ENCODE peak calls at places on chromosomes 16 and 17, in four cellular contexts. C is H1, I is GM12878, G is K562. Y is an unnamed sample.

GRCh38 chr16:3839402-3840184 is 40.9 kb downstream of the CREBBP start:
- DNase-seq in C (no peak), I (no peak), G (no peak), Y (no peak)

GRCh38 chr16:19751478-19751877 is 33.4 kb downstream of the IQCK start:
- DNase-seq in C (no peak), I (no peak), G (no peak), Y (no peak)

GRCh38 chr16:30658731-30659506 is 688 bp downstream of the FBRS start:
- DNase-seq in C (peak; percentile 82), I (peak; percentile 90), G (peak; percentile 79), Y (peak; percentile 75)

GRCh38 chr16:8950580-8951077 is 13.1 kb downstream of the USP7 start:
- DNase-seq in C (no peak), I (no peak), G (no peak), Y (no peak)

GRCh38 chr16:87562201-87562600 is 40.1 kb upstream of the JPH3 start:
- DNase-seq in C (no peak), I (no peak), G (no peak), Y (no peak)

GRCh38 chr16:78240459-78241222 is 141.2 kb downstream of the WWOX start:
- DNase-seq in C (no peak), I (no peak), G (no peak), Y (no peak)

GRCh38 chr17:28570716-28571254 is 539 bp downstream of the PIGS start:
- DNase-seq in C (no peak), I (no peak), G (peak; percentile 70), Y (peak; percentile 55)

GRCh38 chr17:52306314-52306713 is 147.8 kb upstream of the CA10 start:
- DNase-seq in C (no peak), I (no peak), G (no peak), Y (no peak)

GRCh38 chr17:80981062-80981902 is 10.4 kb upstream of the CHMP6 start:
- DNase-seq in C (no peak), I (no peak), G (peak; percentile 80), Y (peak; percentile 77)

GRCh38 chr17:68646626-68647526 is 45.7 kb upstream of the FAM20A start:
- DNase-seq in C (no peak), I (no peak), G (no peak), Y (no peak)

GRCh38 chr17:82273327-82274133 is at the start of gene CSNK1D:
- DNase-seq in C (no peak), I (peak; percentile 33), G (peak; percentile 95), Y (peak; percentile 93)

GRCh38 chr17:68101992-68102758 is 66.6 kb downstream of the KPNA2 start:
- DNase-seq in C (no peak), I (no peak), G (no peak), Y (no peak)

GRCh38 chr17:82518826-82519810 is at the start of gene FOXK2:
- DNase-seq in C (peak; percentile 85), I (peak; percentile 75), G (peak; percentile 100), Y (peak; percentile 89)

GRCh38 chr16:87392823-87393679 is 915 bp downstream of the MAP1LC3B start:
- DNase-seq in C (no peak), I (no peak), G (peak; percentile 47), Y (peak; percentile 66)

GRCh38 chr16:4263504-4264436 is 9.1 kb downstream of the TFAP4 start:
- DNase-seq in C (no peak), I (no peak), G (peak; percentile 95), Y (peak; percentile 86)

GRCh38 chr16:3822366-3823045 is 58.0 kb downstream of the CREBBP start:
- DNase-seq in C (no peak), I (no peak), G (no peak), Y (no peak)

GRCh38 chr16:89241187-89242003 is 23.9 kb downstream of the ZNF778 start:
- DNase-seq in C (peak; percentile 70), I (peak; percentile 57), G (peak; percentile 86), Y (peak; percentile 70)

DNA sequence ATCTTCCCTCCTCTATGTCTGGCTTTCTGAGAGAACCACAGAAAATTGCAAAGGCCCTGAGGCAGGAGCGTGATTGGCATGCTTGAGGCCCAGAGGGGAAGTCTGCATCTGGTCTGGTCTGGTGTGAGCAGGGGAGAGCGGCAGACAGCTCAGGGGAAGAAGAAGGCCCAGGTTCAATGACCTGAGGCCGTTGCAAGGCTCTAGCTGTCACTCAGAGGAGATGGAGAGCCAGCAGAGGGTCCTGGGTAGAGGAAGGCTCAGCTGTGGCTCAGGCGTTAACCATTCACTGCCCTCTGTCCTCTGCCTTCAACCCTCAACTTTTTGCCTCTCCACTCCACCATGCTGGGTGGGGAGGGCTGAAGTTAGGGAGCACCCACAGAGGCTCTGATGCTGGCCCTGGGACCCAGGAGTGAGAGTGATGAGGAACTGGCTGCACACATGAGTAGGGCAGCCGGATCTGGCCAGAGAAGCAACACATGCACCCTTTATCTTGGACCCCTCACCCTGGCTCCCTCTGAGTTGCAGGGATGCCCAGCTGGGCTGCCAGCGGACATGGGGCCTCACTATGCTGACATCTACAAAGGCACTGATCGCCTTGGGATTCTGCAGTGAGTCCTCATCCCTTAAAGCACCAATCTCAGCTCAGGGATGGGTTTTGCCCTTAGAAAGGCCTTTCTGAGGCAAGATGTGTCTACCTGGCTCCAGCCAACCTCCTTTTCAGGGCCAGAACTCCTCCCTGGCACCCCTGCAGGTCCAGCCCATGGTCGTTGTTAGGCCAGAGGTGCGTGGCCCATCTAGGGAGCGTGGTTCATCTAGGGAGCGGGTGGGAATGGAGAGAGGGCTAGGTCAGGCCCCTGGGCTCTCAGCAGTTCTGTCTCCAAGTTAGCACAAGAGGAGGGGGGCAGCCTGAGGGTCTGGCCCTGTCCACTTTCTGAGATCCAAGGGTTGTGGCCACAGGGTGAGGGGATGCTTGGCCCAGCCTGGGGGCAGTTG is 7.7 kb upstream of the KRTAP17-1 start:
- DNase-seq in C (no peak), I (no peak), G (no peak), Y (no peak)
- TF ChIP-seq CREB1 in C (no peak), I (no peak), G (no peak), Y (no peak)

GRCh38 chr17:65185060-65185459 is 47.9 kb downstream of the RGS9 start:
- DNase-seq in C (no peak), I (no peak), G (no peak), Y (no peak)
- TF ChIP-seq SP1 in C (no peak), I (no peak), G (no peak), Y (no peak)

DNA sequence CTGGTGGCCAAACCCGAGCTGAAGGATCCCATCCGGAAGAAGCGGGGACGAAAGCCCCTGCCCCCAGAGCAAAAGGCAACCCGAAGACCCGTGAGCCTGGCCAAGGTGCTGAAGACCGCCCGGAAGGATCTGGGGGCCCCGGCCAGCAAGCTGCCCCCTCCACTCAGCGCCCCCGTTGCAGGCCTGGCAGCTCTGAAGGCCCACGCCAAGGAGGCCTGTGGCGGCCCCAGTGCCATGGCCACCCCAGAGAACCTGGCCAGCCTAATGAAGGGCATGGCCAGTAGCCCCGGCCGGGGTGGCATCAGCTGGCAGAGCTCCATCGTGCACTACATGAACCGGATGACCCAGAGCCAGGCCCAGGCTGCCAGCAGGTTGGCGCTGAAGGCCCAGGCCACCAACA is 5.9 kb downstream of the CBX2 start:
- DNase-seq in C (no peak), I (no peak), G (no peak), Y (no peak)
- TF ChIP-seq ATF2 in C (no peak), I (no peak), G (no peak), Y (no peak)

GRCh38 chr17:57316361-57316760 is 60.0 kb downstream of the MSI2 start:
- DNase-seq in C (no peak), I (no peak), G (no peak), Y (no peak)

GRCh38 chr17:57312242-57312641 is 55.9 kb downstream of the MSI2 start:
- DNase-seq in C (no peak), I (no peak), G (no peak), Y (no peak)

GRCh38 chr17:57311281-57312216 is 55.2 kb downstream of the MSI2 start:
- DNase-seq in C (no peak), I (no peak), G (no peak), Y (no peak)

GRCh38 chr17:57315061-57315851 is 58.9 kb downstream of the MSI2 start:
- DNase-seq in C (no peak), I (no peak), G (no peak), Y (no peak)

GRCh38 chr17:57313276-57313835 is 57.0 kb downstream of the MSI2 start:
- DNase-seq in C (no peak), I (no peak), G (no peak), Y (no peak)
- TF ChIP-seq CREB1 in C (no peak), I (no peak), G (no peak), Y (no peak)

GRCh38 chr16:27444470-27444869 is 42.5 kb downstream of the IL21R start:
- DNase-seq in C (no peak), I (no peak), G (no peak), Y (no peak)

GRCh38 chr16:27448531-27449433 is 46.8 kb downstream of the IL21R start:
- DNase-seq in C (no peak), I (no peak), G (no peak), Y (no peak)

GRCh38 chr16:27446721-27447120 is 44.7 kb downstream of the IL21R start:
- DNase-seq in C (no peak), I (no peak), G (no peak), Y (no peak)

GRCh38 chr16:27444015-27444414 is 42.0 kb downstream of the IL21R start:
- DNase-seq in C (no peak), I (no peak), G (no peak), Y (no peak)

DNA sequence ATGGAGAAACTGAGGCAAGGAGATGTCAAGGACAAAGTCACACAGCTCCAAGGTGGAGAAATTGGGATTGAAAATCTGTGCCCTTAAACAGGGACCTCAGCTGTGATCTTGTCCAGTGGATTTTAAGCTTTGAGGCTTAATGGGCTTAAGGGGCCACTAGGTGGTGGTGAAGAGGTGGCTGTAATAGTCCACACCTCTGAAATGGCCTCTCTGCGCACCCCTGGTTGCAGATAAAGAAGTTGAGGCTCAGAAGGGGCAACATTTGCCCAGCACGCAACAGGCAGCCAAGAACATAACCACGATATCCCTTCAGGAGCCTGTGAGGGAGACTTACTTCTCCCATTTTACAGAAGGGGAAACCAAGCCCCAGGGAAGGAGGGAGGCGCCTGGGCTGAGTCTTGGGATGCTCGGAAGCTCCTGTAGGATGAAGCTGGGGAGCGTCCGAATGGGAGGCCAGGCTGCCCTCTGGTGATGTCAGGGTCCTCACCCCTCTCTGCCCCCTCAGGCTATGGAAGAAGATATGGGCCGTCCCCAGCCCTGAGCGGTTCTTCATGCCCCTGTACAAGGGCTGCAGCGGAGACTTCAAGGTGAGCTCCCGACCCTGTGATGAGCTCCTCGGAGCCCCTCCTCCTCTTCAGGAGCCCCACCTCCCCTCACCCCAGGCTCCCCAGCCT is 43.7 kb downstream of the IL21R start:
- DNase-seq in C (no peak), I (no peak), G (no peak), Y (no peak)
- TF ChIP-seq SP1 in C (no peak), I (no peak), G (no peak), Y (no peak)

DNA sequence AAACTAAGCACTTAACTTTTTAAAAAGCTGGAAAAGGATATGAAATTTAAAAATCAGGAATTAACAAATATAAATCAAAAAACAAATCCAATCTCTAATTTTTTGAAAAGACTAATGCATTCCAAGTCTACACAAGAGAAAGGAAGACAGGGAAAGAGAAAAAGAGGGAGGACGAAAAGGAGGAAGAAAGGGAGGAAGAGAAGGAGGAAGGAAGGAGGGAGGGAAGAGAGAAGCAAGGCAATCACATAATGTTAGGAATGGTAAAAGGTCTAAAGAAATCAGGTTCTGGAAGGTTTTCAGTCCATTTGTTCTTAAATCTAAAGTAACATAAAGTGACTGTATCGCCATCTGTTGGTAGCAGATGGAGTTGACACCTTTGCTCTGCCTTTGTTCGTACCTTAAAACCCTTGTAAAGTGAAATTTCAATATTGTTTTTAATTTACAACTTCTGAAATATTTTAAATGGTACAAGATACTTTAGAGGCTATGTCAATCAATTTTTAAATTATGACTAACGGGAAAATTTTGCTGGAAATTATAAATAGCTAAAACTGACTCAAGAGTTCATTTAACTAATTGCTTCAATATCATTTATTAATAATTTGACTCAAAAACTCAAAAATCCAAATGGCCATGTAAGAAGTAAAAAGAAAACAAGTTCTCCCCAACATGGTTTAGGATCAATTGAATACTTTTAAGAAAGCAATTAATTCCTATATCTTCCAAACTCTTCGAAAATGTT is 20.4 kb upstream of the CDYL2 start:
- DNase-seq in C (no peak), I (peak; percentile 7), G (peak; percentile 46), Y (peak; percentile 17)
- TF ChIP-seq ATF2 in C (no peak), I (no peak), G (no peak), Y (no peak)